ENCODE peak calls at places on chromosomes 1 and 21, in four cellular contexts. One of them, this sample, is unnamed.

GRCh38 chr1:15198684-15199083 is 45.1 kb downstream of the TMEM51 start:
- DNase-seq in HTR-8/SVneo: no peak
- DNase-seq in effector memory CD8-positive, alpha-beta T cell: no peak
- DNase-seq in NCI-H2081: no peak
- DNase-seq in this sample: no peak

GRCh38 chr21:46065215-46065992 is 32.5 kb upstream of the COL6A2 start:
- DNase-seq in HTR-8/SVneo: no peak
- DNase-seq in effector memory CD8-positive, alpha-beta T cell: no peak
- DNase-seq in NCI-H2081: no peak
- DNase-seq in this sample: no peak

GRCh38 chr1:108521990-108522393 is 37.9 kb upstream of the EEIG2 start:
- DNase-seq in HTR-8/SVneo: no peak
- DNase-seq in effector memory CD8-positive, alpha-beta T cell: no peak
- DNase-seq in NCI-H2081: no peak
- DNase-seq in this sample: no peak

GRCh38 chr1:4621646-4622045 is 32.8 kb upstream of the AJAP1 start:
- DNase-seq in HTR-8/SVneo: no peak
- DNase-seq in effector memory CD8-positive, alpha-beta T cell: no peak
- DNase-seq in NCI-H2081: no peak
- DNase-seq in this sample: no peak

GRCh38 chr1:180841460-180841859 is 71.2 kb upstream of the KIAA1614 start:
- DNase-seq in HTR-8/SVneo: no peak
- DNase-seq in effector memory CD8-positive, alpha-beta T cell: no peak
- DNase-seq in NCI-H2081: no peak
- DNase-seq in this sample: no peak

GRCh38 chr1:18901952-18902522 is 318 bp downstream of the ALDH4A1 start:
- DNase-seq in HTR-8/SVneo: peak
- DNase-seq in effector memory CD8-positive, alpha-beta T cell: no peak
- DNase-seq in NCI-H2081: no peak
- DNase-seq in this sample: no peak

GRCh38 chr1:223153177-223154119 is 10.4 kb upstream of the TLR5 start:
- DNase-seq in HTR-8/SVneo: no peak
- DNase-seq in effector memory CD8-positive, alpha-beta T cell: no peak
- DNase-seq in NCI-H2081: no peak
- DNase-seq in this sample: no peak

GRCh38 chr1:101959456-101959855 is 37.3 kb downstream of the OLFM3 start:
- DNase-seq in HTR-8/SVneo: no peak
- DNase-seq in effector memory CD8-positive, alpha-beta T cell: no peak
- DNase-seq in NCI-H2081: no peak
- DNase-seq in this sample: no peak

GRCh38 chr1:916173-917075 is 7.3 kb upstream of the SAMD11 start:
- DNase-seq in HTR-8/SVneo: no peak
- DNase-seq in effector memory CD8-positive, alpha-beta T cell: no peak
- DNase-seq in NCI-H2081: peak
- DNase-seq in this sample: no peak

GRCh38 chr1:21514245-21514644 is 5.0 kb downstream of the ALPL start:
- DNase-seq in HTR-8/SVneo: no peak
- DNase-seq in effector memory CD8-positive, alpha-beta T cell: no peak
- DNase-seq in NCI-H2081: no peak
- DNase-seq in this sample: no peak

GRCh38 chr1:111422546-111423391 is 4.8 kb downstream of the OVGP1 start:
- DNase-seq in HTR-8/SVneo: no peak
- DNase-seq in effector memory CD8-positive, alpha-beta T cell: no peak
- DNase-seq in NCI-H2081: no peak
- DNase-seq in this sample: no peak

GRCh38 chr1:183043872-183044859 is 20.9 kb downstream of the LAMC1 start:
- DNase-seq in HTR-8/SVneo: no peak
- DNase-seq in effector memory CD8-positive, alpha-beta T cell: no peak
- DNase-seq in NCI-H2081: no peak
- DNase-seq in this sample: no peak

GRCh38 chr21:42238185-42238934 is 19.4 kb downstream of the ABCG1 start:
- DNase-seq in HTR-8/SVneo: no peak
- DNase-seq in effector memory CD8-positive, alpha-beta T cell: peak
- DNase-seq in NCI-H2081: no peak
- DNase-seq in this sample: no peak

This sample was measured in NCI-H1694 treated with DMSO at 0.1 percent for 48 hours.